ENCODE peak calls at places on chromosomes 13 and 19, in eight cellular contexts. A is Caco-2, D is EL, K is fibroblast of lung, Y is HAP-1, O is NCI-H1092, T is stomach, E is skeletal muscle cell. M is an unnamed sample.

GRCh38 chr13:42048323-42048624 is 174 bp upstream of the DGKH start:
- DNase-seq in A (no peak), D (no peak), K (peak; percentile 11), Y (no peak), O (no peak), T (no peak), E (no peak), M (peak; percentile 51)

GRCh38 chr19:1402411-1403070 is 1.2 kb upstream of the GAMT start:
- DNase-seq in A (no peak), D (no peak), K (no peak), Y (no peak), O (no peak), T (no peak), E (no peak), M (no peak)

GRCh38 chr13:98571955-98572662 is 4.8 kb downstream of the STK24 start:
- DNase-seq in A (no peak), D (peak; percentile 55), K (peak; percentile 44), Y (no peak), O (peak; percentile 54), T (no peak), E (peak; percentile 64), M (peak; percentile 30)

GRCh38 chr19:17902701-17903100 is 30.1 kb upstream of the CCDC124 start:
- DNase-seq in A (no peak), D (peak; percentile 60), K (peak; percentile 49), Y (no peak), O (no peak), T (no peak), E (peak; percentile 28), M (no peak)

GRCh38 chr13:39353988-39354387 is 249.0 kb downstream of the LHFPL6 start:
- DNase-seq in A (no peak), D (peak; percentile 59), K (peak; percentile 85), Y (no peak), O (no peak), T (no peak), E (no peak), M (no peak)

GRCh38 chr19:1260749-1261511 is 8.2 kb upstream of the CIRBP start:
- DNase-seq in A (peak; percentile 96), D (peak; percentile 95), K (peak; percentile 90), Y (peak; percentile 97), O (peak; percentile 94), T (peak; percentile 97), E (peak; percentile 84), M (peak; percentile 98)

GRCh38 chr19:10936661-10937084 is 8.1 kb downstream of the TIMM29 start:
- DNase-seq in A (peak; percentile 75), D (peak; percentile 81), K (peak; percentile 75), Y (peak; percentile 83), O (peak; percentile 73), T (peak; percentile 41), E (peak; percentile 39), M (no peak)

GRCh38 chr13:98301721-98302120 is 124.7 kb upstream of the RNF113B start:
- DNase-seq in A (no peak), D (no peak), K (peak; percentile 73), Y (no peak), O (no peak), T (no peak), E (no peak), M (no peak)

GRCh38 chr19:590396-590745 is 690 bp downstream of the HCN2 start:
- DNase-seq in A (no peak), D (peak; percentile 40), K (peak; percentile 45), Y (no peak), O (no peak), T (no peak), E (no peak), M (no peak)

GRCh38 chr13:112143753-112144615 is 77.0 kb downstream of the SOX1 start:
- DNase-seq in A (no peak), D (no peak), K (no peak), Y (no peak), O (no peak), T (peak; percentile 20), E (no peak), M (no peak)

GRCh38 chr19:10270616-10271394 is at the start of gene ICAM1:
- DNase-seq in A (peak; percentile 82), D (peak; percentile 87), K (peak; percentile 62), Y (peak; percentile 61), O (no peak), T (peak; percentile 72), E (no peak), M (peak; percentile 86)

GRCh38 chr13:102879793-102880499 is 34.1 kb downstream of the ERCC5 start:
- DNase-seq in A (no peak), D (no peak), K (no peak), Y (no peak), O (no peak), T (no peak), E (no peak), M (no peak)

GRCh38 chr13:89520468-89520867 is 1827.0 kb upstream of the MIR17HG start:
- DNase-seq in A (no peak), D (no peak), K (no peak), Y (no peak), O (no peak), T (no peak), E (no peak), M (no peak)

GRCh38 chr13:90545070-90545840 is 802.2 kb upstream of the MIR17HG start:
- DNase-seq in A (no peak), D (peak; percentile 32), K (peak; percentile 13), Y (no peak), O (peak; percentile 28), T (no peak), E (no peak), M (no peak)

GRCh38 chr13:109088101-109088500 is 458.7 kb downstream of the MYO16 start:
- DNase-seq in A (no peak), D (no peak), K (no peak), Y (no peak), O (no peak), T (no peak), E (no peak), M (no peak)

GRCh38 chr19:5299137-5299536 is 41.5 kb downstream of the PTPRS start:
- DNase-seq in A (no peak), D (no peak), K (no peak), Y (no peak), O (no peak), T (no peak), E (no peak), M (no peak)

GRCh38 chr13:103140001-103140671 is 73.9 kb upstream of the SLC10A2 start:
- DNase-seq in A (no peak), D (no peak), K (no peak), Y (peak; percentile 35), O (peak; percentile 8), T (no peak), E (no peak), M (no peak)

GRCh38 chr19:10061717-10062310 is 24.3 kb upstream of the SHFL start:
- DNase-seq in A (no peak), D (no peak), K (no peak), Y (no peak), O (no peak), T (no peak), E (no peak), M (no peak)

GRCh38 chr13:58376349-58376748 is 744.8 kb downstream of the PCDH17 start:
- DNase-seq in A (no peak), D (no peak), K (no peak), Y (no peak), O (no peak), T (no peak), E (no peak), M (no peak)

GRCh38 chr13:98525452-98525851 is 51.5 kb downstream of the STK24 start:
- DNase-seq in A (no peak), D (no peak), K (no peak), Y (no peak), O (no peak), T (no peak), E (no peak), M (no peak)

GRCh38 chr13:91817250-91817649 is 418.8 kb downstream of the GPC5 start:
- DNase-seq in A (no peak), D (no peak), K (peak; percentile 30), Y (no peak), O (peak; percentile 3), T (no peak), E (no peak), M (no peak)

GRCh38 chr13:32911506-32911905 is 104.7 kb upstream of the KL start:
- DNase-seq in A (peak; percentile 50), D (peak; percentile 56), K (no peak), Y (peak; percentile 49), O (peak; percentile 46), T (no peak), E (peak; percentile 29), M (no peak)

GRCh38 chr19:30649149-30649548 is 277.0 kb downstream of the ZNF536 start:
- DNase-seq in A (no peak), D (no peak), K (no peak), Y (no peak), O (no peak), T (no peak), E (no peak), M (no peak)

GRCh38 chr13:100648354-100648753 is 26.2 kb downstream of the TMTC4 start:
- DNase-seq in A (no peak), D (no peak), K (no peak), Y (no peak), O (no peak), T (no peak), E (no peak), M (no peak)

GRCh38 chr13:106532111-106532929 is 3.1 kb downstream of the EFNB2 start:
- DNase-seq in A (no peak), D (peak; percentile 49), K (peak; percentile 63), Y (no peak), O (no peak), T (no peak), E (no peak), M (no peak)

GRCh38 chr13:65057986-65058385 is 2172.2 kb downstream of the PCDH9 start:
- DNase-seq in A (no peak), D (peak; percentile 2), K (peak; percentile 5), Y (no peak), O (no peak), T (no peak), E (no peak), M (no peak)

GRCh38 chr19:13151605-13152355 is 1.6 kb downstream of the IER2 start:
- DNase-seq in A (peak; percentile 96), D (peak; percentile 97), K (peak; percentile 94), Y (peak; percentile 97), O (peak; percentile 94), T (peak; percentile 99), E (peak; percentile 91), M (peak; percentile 98)

GRCh38 chr19:13002389-13002898 is 7.2 kb downstream of the NFIX start:
- DNase-seq in A (no peak), D (no peak), K (no peak), Y (no peak), O (peak; percentile 73), T (peak; percentile 73), E (no peak), M (peak; percentile 61)

GRCh38 chr13:70253834-70254233 is 145.6 kb upstream of the KLHL1 start:
- DNase-seq in A (no peak), D (no peak), K (peak; percentile 36), Y (no peak), O (peak; percentile 75), T (no peak), E (no peak), M (no peak)

GRCh38 chr19:1646931-1647663 is 5.3 kb downstream of the TCF3 start:
- DNase-seq in A (no peak), D (no peak), K (no peak), Y (no peak), O (no peak), T (no peak), E (no peak), M (no peak)

GRCh38 chr19:54188224-54188871 is 1.0 kb downstream of the MBOAT7 start:
- DNase-seq in A (no peak), D (peak; percentile 81), K (peak; percentile 84), Y (no peak), O (no peak), T (no peak), E (no peak), M (no peak)

GRCh38 chr13:113098163-113098732 is 7.3 kb upstream of the F7 start:
- DNase-seq in A (no peak), D (peak; percentile 67), K (peak; percentile 28), Y (no peak), O (no peak), T (no peak), E (peak; percentile 46), M (no peak)

M was measured in left lobe of liver.